ENCODE peak calls at places on chromosome 14, in nine cellular contexts. U, X, Z, Y, F, C, S, E and Q are unnamed samples.
A peak's percentile ranks its signal among the peaks of the same experiment; 100 is the strongest.

GRCh38 chr14:59189281-59189821 is 884 bp downstream of the DAAM1 start:
- DNase-seq in U (no peak), X (peak; percentile 11), Z (peak; percentile 35), Y (no peak), F (no peak), C (no peak), S (peak; percentile 18), E (no peak), Q (no peak)

GRCh38 chr14:65028937-65029336 is 42.2 kb downstream of the FNTB start:
- DNase-seq in U (no peak), X (no peak), Z (no peak), Y (no peak), F (no peak), C (no peak), S (no peak), E (no peak), Q (no peak)

GRCh38 chr14:104164512-104164911 is 26.1 kb downstream of the KIF26A start:
- DNase-seq in U (no peak), X (no peak), Z (no peak), Y (no peak), F (no peak), C (no peak), S (no peak), E (no peak), Q (no peak)

GRCh38 chr14:21498540-21499526 is 12.3 kb downstream of the METTL3 start:
- DNase-seq in U (peak; percentile 38), X (peak; percentile 44), Z (peak; percentile 47), Y (no peak), F (peak; percentile 53), C (peak; percentile 12), S (peak; percentile 31), E (peak; percentile 34), Q (no peak)

GRCh38 chr14:90613997-90614396 is 202.2 kb downstream of the TTC7B start:
- DNase-seq in U (no peak), X (no peak), Z (no peak), Y (no peak), F (no peak), C (no peak), S (no peak), E (no peak), Q (no peak)

GRCh38 chr14:45201908-45202307 is 51.1 kb downstream of the MIS18BP1 start:
- DNase-seq in U (peak; percentile 12), X (peak; percentile 33), Z (peak; percentile 10), Y (no peak), F (no peak), C (no peak), S (no peak), E (no peak), Q (no peak)

GRCh38 chr14:101893759-101894158 is 70.6 kb upstream of the DYNC1H1 start:
- DNase-seq in U (no peak), X (no peak), Z (no peak), Y (no peak), F (no peak), C (no peak), S (no peak), E (no peak), Q (no peak)

GRCh38 chr14:35687335-35687939 is 121.7 kb downstream of the RALGAPA1 start:
- DNase-seq in U (peak; percentile 30), X (peak; percentile 63), Z (peak; percentile 56), Y (no peak), F (peak; percentile 46), C (peak; percentile 2), S (no peak), E (peak; percentile 33), Q (no peak)

GRCh38 chr14:24411468-24412454 is 13.0 kb downstream of the NYNRIN start:
- DNase-seq in U (peak; percentile 52), X (peak; percentile 61), Z (peak; percentile 77), Y (no peak), F (peak; percentile 23), C (peak; percentile 62), S (no peak), E (peak; percentile 56), Q (no peak)

GRCh38 chr14:104316121-104316722 is 177.8 kb downstream of the KIF26A start:
- DNase-seq in U (peak; percentile 3), X (no peak), Z (no peak), Y (no peak), F (no peak), C (no peak), S (no peak), E (no peak), Q (no peak)

GRCh38 chr14:72416892-72417291 is 477.0 kb downstream of the DPF3 start:
- DNase-seq in U (no peak), X (no peak), Z (no peak), Y (no peak), F (no peak), C (no peak), S (no peak), E (no peak), Q (no peak)

GRCh38 chr14:72479471-72479931 is 414.4 kb downstream of the DPF3 start:
- DNase-seq in U (no peak), X (peak; percentile 43), Z (no peak), Y (no peak), F (no peak), C (no peak), S (no peak), E (no peak), Q (no peak)

GRCh38 chr14:76085358-76085757 is 66.4 kb upstream of the GPATCH2L start:
- DNase-seq in U (no peak), X (no peak), Z (no peak), Y (no peak), F (no peak), C (no peak), S (no peak), E (no peak), Q (no peak)

GRCh38 chr14:92074555-92074954 is 31.8 kb downstream of the ATXN3 start:
- DNase-seq in U (no peak), X (no peak), Z (no peak), Y (no peak), F (no peak), C (no peak), S (no peak), E (no peak), Q (no peak)

GRCh38 chr14:92549853-92550244 is 36.3 kb downstream of the RIN3 start:
- DNase-seq in U (no peak), X (no peak), Z (peak; percentile 37), Y (no peak), F (no peak), C (no peak), S (no peak), E (no peak), Q (no peak)

GRCh38 chr14:79516009-79516408 is 695.3 kb downstream of the DIO2 start:
- DNase-seq in U (no peak), X (no peak), Z (no peak), Y (no peak), F (no peak), C (no peak), S (no peak), E (no peak), Q (no peak)

GRCh38 chr14:38808734-38809455 is 294.1 kb downstream of the SEC23A start:
- DNase-seq in U (no peak), X (peak; percentile 1), Z (no peak), Y (no peak), F (no peak), C (no peak), S (no peak), E (no peak), Q (no peak)

GRCh38 chr14:65224799-65225198 is 122.5 kb upstream of the MAX start:
- DNase-seq in U (no peak), X (peak; percentile 17), Z (no peak), Y (no peak), F (peak; percentile 75), C (no peak), S (no peak), E (no peak), Q (no peak)

GRCh38 chr14:99354166-99354875 is 82.3 kb upstream of the BCL11B start:
- DNase-seq in U (no peak), X (no peak), Z (no peak), Y (no peak), F (no peak), C (no peak), S (no peak), E (no peak), Q (no peak)

GRCh38 chr14:72617391-72618011 is 276.4 kb downstream of the DPF3 start:
- DNase-seq in U (no peak), X (no peak), Z (no peak), Y (no peak), F (no peak), C (no peak), S (no peak), E (peak; percentile 28), Q (peak; percentile 90)

GRCh38 chr14:23942587-23942986 is 11.0 kb upstream of the DHRS4 start:
- DNase-seq in U (no peak), X (no peak), Z (no peak), Y (no peak), F (no peak), C (no peak), S (no peak), E (no peak), Q (no peak)

GRCh38 chr14:70754989-70755388 is 54.3 kb downstream of the MAP3K9 start:
- DNase-seq in U (no peak), X (peak; percentile 94), Z (no peak), Y (no peak), F (no peak), C (no peak), S (no peak), E (no peak), Q (no peak)

GRCh38 chr14:50944647-50945413 is 547 bp upstream of the PYGL start:
- DNase-seq in U (peak; percentile 6), X (peak; percentile 75), Z (peak; percentile 20), Y (no peak), F (no peak), C (no peak), S (no peak), E (no peak), Q (no peak)

GRCh38 chr14:70894868-70895267 is 12.4 kb upstream of the PCNX1 start:
- DNase-seq in U (no peak), X (no peak), Z (no peak), Y (no peak), F (no peak), C (no peak), S (no peak), E (no peak), Q (no peak)

GRCh38 chr14:55749201-55749812 is 169.3 kb downstream of the KTN1 start:
- DNase-seq in U (no peak), X (peak; percentile 73), Z (no peak), Y (no peak), F (no peak), C (no peak), S (no peak), E (no peak), Q (no peak)

GRCh38 chr14:63499701-63500250 is 43.4 kb downstream of the PPP2R5E start:
- DNase-seq in U (no peak), X (peak; percentile 52), Z (peak; percentile 85), Y (no peak), F (no peak), C (no peak), S (no peak), E (peak; percentile 14), Q (no peak)

GRCh38 chr14:86961106-86961716 is 1031.8 kb downstream of the GALC start:
- DNase-seq in U (peak; percentile 21), X (peak; percentile 34), Z (peak; percentile 28), Y (no peak), F (no peak), C (no peak), S (no peak), E (no peak), Q (no peak)

GRCh38 chr14:67487937-67488893 is at the start of gene TMEM229B:
- DNase-seq in U (no peak), X (no peak), Z (no peak), Y (no peak), F (no peak), C (peak; percentile 91), S (peak; percentile 49), E (no peak), Q (no peak)

GRCh38 chr14:25537846-25538455 is 488.0 kb upstream of the STXBP6 start:
- DNase-seq in U (peak; percentile 72), X (no peak), Z (no peak), Y (no peak), F (peak; percentile 71), C (no peak), S (no peak), E (no peak), Q (no peak)

GRCh38 chr14:99938376-99938775 is 126.8 kb upstream of the EVL start:
- DNase-seq in U (no peak), X (no peak), Z (no peak), Y (no peak), F (no peak), C (no peak), S (no peak), E (no peak), Q (no peak)

GRCh38 chr14:93705513-93706156 is 82.7 kb downstream of the PRIMA1 start:
- DNase-seq in U (no peak), X (no peak), Z (no peak), Y (no peak), F (no peak), C (no peak), S (no peak), E (no peak), Q (peak; percentile 74)